ENCODE peak calls at places on chromosome 6, in ten cellular contexts. K is GM12865; H is IMR-90; Z is ovary; V is ascending aorta; M is kidney epithelial cell; Q is mesothelial cell of epicardium; T is CD8-positive, alpha-beta T cell; N is AG09309; W is A549. A is an unnamed sample.

GRCh38 chr6:167210375-167211295 is 52.9 kb upstream of the GPR31 start:
- DNase-seq in K (no peak), H (no peak), Z (no peak), V (no peak), M (no peak), Q (no peak), T (no peak), N (no peak), W (no peak), A (no peak)

GRCh38 chr6:98834060-98835031 is at the start of gene POU3F2:
- DNase-seq in K (peak), H (peak), Z (peak), V (no peak), M (peak), Q (peak), T (no peak), N (no peak), W (peak), A (peak)

GRCh38 chr6:168877821-168878282 is 375.8 kb downstream of the THBS2 start:
- DNase-seq in K (no peak), H (no peak), Z (no peak), V (no peak), M (no peak), Q (no peak), T (no peak), N (no peak), W (no peak), A (no peak)

GRCh38 chr6:44135173-44135748 is 7.9 kb downstream of the TMEM63B start:
- DNase-seq in K (no peak), H (no peak), Z (no peak), V (no peak), M (no peak), Q (no peak), T (no peak), N (no peak), W (no peak), A (no peak)

GRCh38 chr6:26158581-26159416 is 71.6 kb downstream of the HFE start:
- DNase-seq in K (peak), H (peak), Z (peak), V (peak), M (no peak), Q (peak), T (peak), N (no peak), W (no peak), A (no peak)

GRCh38 chr6:11810039-11810541 is 31.5 kb upstream of the ADTRP start:
- DNase-seq in K (no peak), H (peak), Z (peak), V (peak), M (peak), Q (peak), T (no peak), N (peak), W (peak), A (peak)

GRCh38 chr6:131792091-131792496 is 15.7 kb upstream of the ENPP1 start:
- DNase-seq in K (no peak), H (peak), Z (no peak), V (no peak), M (no peak), Q (no peak), T (no peak), N (peak), W (no peak), A (no peak)

GRCh38 chr6:25503686-25504085 is 148.3 kb upstream of the SCGN start:
- DNase-seq in K (no peak), H (no peak), Z (no peak), V (no peak), M (no peak), Q (no peak), T (no peak), N (no peak), W (no peak), A (no peak)

GRCh38 chr6:75331134-75331533 is 46.5 kb upstream of the TMEM30A start:
- DNase-seq in K (no peak), H (peak), Z (no peak), V (no peak), M (no peak), Q (no peak), T (no peak), N (peak), W (no peak), A (no peak)

GRCh38 chr6:55895972-55896371 is 20.6 kb upstream of the BMP5 start:
- DNase-seq in K (no peak), H (no peak), Z (no peak), V (no peak), M (no peak), Q (no peak), T (no peak), N (no peak), W (no peak), A (no peak)

GRCh38 chr6:55888917-55889316 is 13.5 kb upstream of the BMP5 start:
- DNase-seq in K (peak), H (no peak), Z (no peak), V (no peak), M (no peak), Q (no peak), T (no peak), N (no peak), W (no peak), A (no peak)

GRCh38 chr6:55898342-55898741 is 23.0 kb upstream of the BMP5 start:
- DNase-seq in K (no peak), H (peak), Z (no peak), V (no peak), M (no peak), Q (no peak), T (no peak), N (no peak), W (no peak), A (no peak)

DNA sequence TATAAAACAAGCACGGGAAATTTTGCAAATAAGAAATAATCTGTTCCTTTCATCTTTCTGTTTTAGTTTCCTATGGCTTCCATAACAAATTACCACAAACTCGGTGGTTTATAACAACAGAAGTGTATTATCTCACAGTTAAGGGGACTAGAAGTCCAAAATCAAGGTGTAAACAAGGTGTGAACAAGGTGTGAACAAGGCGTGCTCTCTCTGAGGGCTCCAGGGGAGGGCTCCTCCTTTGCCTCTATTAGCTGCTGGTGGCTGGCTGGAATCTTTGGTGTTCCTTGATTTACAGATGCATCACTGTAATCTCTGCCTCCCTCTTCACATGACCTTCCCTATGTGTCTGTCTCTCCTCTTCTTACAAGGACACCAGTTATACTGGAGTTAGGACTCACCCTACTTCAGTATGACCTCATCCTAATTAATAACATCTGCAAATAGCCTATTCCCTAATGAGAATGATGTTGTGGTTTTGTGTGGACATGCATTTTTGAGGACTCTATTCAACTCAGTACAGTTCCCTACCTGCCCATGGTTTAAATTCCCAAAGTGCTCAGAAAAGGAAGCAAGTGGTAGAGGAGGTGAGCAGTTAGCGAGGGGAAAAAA is 17.5 kb upstream of the BMP5 start:
- DNase-seq in K (no peak), H (peak), Z (no peak), V (no peak), M (no peak), Q (no peak), T (no peak), N (no peak), W (no peak), A (no peak)
- TF ChIP-seq CTCF in K (no peak), H (no peak), Z (no peak), V (no peak), M (no peak), Q (no peak), T (no peak), N (no peak), W (no peak), A (no peak)

DNA sequence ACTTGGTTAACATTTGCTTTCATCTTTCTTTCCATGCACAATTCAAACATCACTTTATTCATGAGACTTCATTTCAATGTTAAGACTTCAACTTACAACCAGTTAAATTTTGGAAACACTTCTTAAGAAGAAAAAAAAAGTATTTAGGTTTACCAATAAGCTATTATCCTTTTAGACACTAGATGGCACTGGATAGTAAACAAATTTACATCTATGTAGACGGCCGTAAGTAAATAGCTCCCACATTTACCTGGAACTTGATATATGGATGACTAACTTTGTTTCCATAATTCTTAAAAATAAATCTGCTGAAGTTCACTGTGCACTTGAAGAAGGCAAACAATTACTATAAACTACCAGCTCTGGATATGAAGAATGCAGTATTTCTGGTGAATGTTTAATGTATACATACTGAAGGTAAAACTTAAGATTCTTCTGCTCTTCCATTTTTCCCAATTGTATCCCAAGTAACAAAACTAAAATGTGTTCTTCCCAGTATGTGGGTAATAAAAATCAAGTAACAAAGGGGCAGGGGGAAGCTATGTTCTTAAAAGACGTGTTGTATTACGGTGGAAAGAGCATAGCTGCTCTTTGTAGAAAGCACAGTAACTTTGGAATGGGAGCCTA is 130.6 kb upstream of the C6orf118 start:
- DNase-seq in K (peak), H (peak), Z (no peak), V (no peak), M (peak), Q (no peak), T (no peak), N (peak), W (peak), A (no peak)
- TF ChIP-seq CTCF in K (peak), H (peak), Z (peak), V (peak), M (peak), Q (peak), T (no peak), N (peak), W (peak), A (no peak)

GRCh38 chr6:106910999-106911949 is 63.3 kb downstream of the CD24 start:
- DNase-seq in K (no peak), H (no peak), Z (no peak), V (no peak), M (no peak), Q (no peak), T (no peak), N (no peak), W (no peak), A (no peak)
- TF ChIP-seq CTCF in K (no peak), H (no peak), Z (no peak), V (no peak), M (no peak), Q (no peak), T (no peak), N (no peak), W (no peak), A (no peak)

DNA sequence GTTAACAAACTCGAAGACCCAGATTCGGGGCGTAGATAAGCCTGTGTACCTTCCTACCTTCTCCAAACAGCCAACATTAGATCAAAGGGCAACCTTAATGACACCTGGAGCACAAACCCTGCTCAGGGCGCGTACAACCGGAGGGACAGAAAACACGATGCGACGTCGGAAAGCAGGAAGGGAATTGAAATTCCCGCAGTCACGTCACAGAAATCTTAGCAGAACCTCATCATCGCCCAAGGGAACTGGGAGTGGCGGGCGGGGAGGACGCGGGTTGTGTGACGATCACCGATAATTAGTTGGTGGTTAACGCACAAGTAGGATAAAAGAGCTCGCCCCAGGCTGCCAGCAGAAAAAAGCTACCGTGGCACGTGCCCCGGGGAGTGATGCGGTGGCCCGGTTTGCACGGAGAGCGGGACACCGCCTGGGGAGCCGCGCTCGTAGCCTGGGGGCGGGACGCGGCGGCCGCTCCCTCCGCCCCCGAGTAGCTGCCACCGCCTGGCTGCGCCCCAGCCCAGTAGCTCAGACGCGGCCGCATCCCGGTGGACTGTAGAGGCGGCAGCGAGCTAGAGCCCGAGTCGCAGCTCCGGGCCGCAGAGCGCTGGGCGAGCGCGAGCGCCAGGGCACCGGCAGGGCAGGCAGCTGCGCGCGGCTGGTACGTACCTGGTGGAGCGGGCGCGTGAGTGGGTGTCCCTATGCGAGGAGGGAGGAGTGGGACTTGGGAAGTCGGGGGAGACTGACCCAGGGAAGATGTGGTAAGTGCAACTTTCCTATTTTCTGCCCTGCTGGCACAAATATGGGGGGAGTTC is at the start of gene PKIB:
- DNase-seq in K (peak), H (peak), Z (peak), V (no peak), M (peak), Q (peak), T (no peak), N (no peak), W (peak), A (peak)
- TF ChIP-seq CTCF in K (no peak), H (peak), Z (no peak), V (peak), M (peak), Q (no peak), T (no peak), N (peak), W (peak), A (no peak)

GRCh38 chr6:123380257-123380656 is 256.5 kb downstream of the TRDN start:
- DNase-seq in K (peak), H (no peak), Z (no peak), V (no peak), M (no peak), Q (no peak), T (no peak), N (no peak), W (no peak), A (no peak)
- TF ChIP-seq CTCF in K (peak), H (no peak), Z (no peak), V (no peak), M (peak), Q (no peak), T (no peak), N (no peak), W (peak), A (no peak)